ENCODE peak calls at places on chromosomes 12 and 14, in six cellular contexts. R is stimulated activated CD8-positive, alpha-beta memory T cell treated with anti-CD3 and anti-CD28 coated beads, Interleukin-4, amount 100 ng/mL, for 1 hour; B is KG1; H is HuH-7.5; G is activated gamma-delta T cell treated with Interleukin-2 at 50 U/mL for 16 hours; O is left colon. F is an unnamed sample.

GRCh38 chr12:127650626-127651025 is 616.3 kb upstream of the TMEM132C start:
- DNase-seq in R (no peak), B (no peak), H (no peak), G (no peak), O (no peak), F (no peak)

GRCh38 chr12:49332891-49333371 is 4.1 kb downstream of the C1QL4 start:
- DNase-seq in R (no peak), B (no peak), H (no peak), G (no peak), O (no peak), F (no peak)

GRCh38 chr12:54723653-54724256 is 75.6 kb upstream of the DCD start:
- DNase-seq in R (no peak), B (no peak), H (no peak), G (peak; percentile 21), O (no peak), F (peak; percentile 30)

GRCh38 chr14:30834353-30834752 is 40.0 kb upstream of the COCH start:
- DNase-seq in R (no peak), B (no peak), H (no peak), G (no peak), O (no peak), F (no peak)

GRCh38 chr12:31228811-31229792 is 96.8 kb downstream of the SINHCAF start:
- DNase-seq in R (no peak), B (no peak), H (peak; percentile 31), G (no peak), O (peak; percentile 65), F (no peak)

GRCh38 chr12:66176525-66176924 is 6.7 kb upstream of the TMBIM4 start:
- DNase-seq in R (no peak), B (no peak), H (no peak), G (no peak), O (no peak), F (no peak)

GRCh38 chr14:75223664-75224154 is 47.3 kb upstream of the TMED10 start:
- DNase-seq in R (no peak), B (no peak), H (no peak), G (no peak), O (peak; percentile 52), F (peak; percentile 33)

GRCh38 chr12:52050116-52050770 is 999 bp upstream of the NR4A1 start:
- DNase-seq in R (peak; percentile 20), B (no peak), H (peak; percentile 50), G (no peak), O (peak; percentile 47), F (no peak)

GRCh38 chr12:89350661-89351488 is 1.4 kb downstream of the DUSP6 start:
- DNase-seq in R (no peak), B (no peak), H (no peak), G (no peak), O (peak; percentile 37), F (no peak)

GRCh38 chr12:110960795-110961194 is 40.4 kb upstream of the MYL2 start:
- DNase-seq in R (no peak), B (no peak), H (no peak), G (no peak), O (no peak), F (no peak)

GRCh38 chr12:111773801-111774551 is 7.2 kb downstream of the ALDH2 start:
- DNase-seq in R (no peak), B (no peak), H (no peak), G (no peak), O (peak; percentile 81), F (no peak)

GRCh38 chr12:132150780-132151144 is 6.5 kb downstream of the NOC4L start:
- DNase-seq in R (no peak), B (no peak), H (no peak), G (peak; percentile 1), O (no peak), F (no peak)